ENCODE peak calls at places on chromosomes 11 and 22, in six cellular contexts. F, N, M, S, Z and O are unnamed samples.

GRCh38 chr11:116502641-116503061 is 270.1 kb downstream of the BUD13 start:
- DNase-seq in F (no peak), N (no peak), M (no peak), S (no peak), Z (no peak), O (no peak)

GRCh38 chr11:17865765-17866428 is 131.3 kb downstream of the KCNC1 start:
- DNase-seq in F (no peak), N (no peak), M (no peak), S (no peak), Z (no peak), O (no peak)

GRCh38 chr11:76560219-76560618 is 110.3 kb downstream of the LRRC32 start:
- DNase-seq in F (no peak), N (no peak), M (peak), S (no peak), Z (no peak), O (no peak)

GRCh38 chr11:33445761-33446161 is 188.6 kb downstream of the HIPK3 start:
- DNase-seq in F (no peak), N (peak), M (no peak), S (no peak), Z (no peak), O (peak)

GRCh38 chr11:116930177-116930576 is 92.8 kb upstream of the APOA1 start:
- DNase-seq in F (peak), N (peak), M (peak), S (peak), Z (no peak), O (peak)

GRCh38 chr11:109237636-109238035 is 184.4 kb upstream of the C11orf87 start:
- DNase-seq in F (no peak), N (peak), M (no peak), S (no peak), Z (no peak), O (no peak)

GRCh38 chr11:130313383-130314183 is 1.1 kb downstream of the ZBTB44 start:
- DNase-seq in F (no peak), N (peak), M (no peak), S (no peak), Z (no peak), O (peak)

GRCh38 chr11:133082851-133083488 is 449.3 kb downstream of the OPCML start:
- DNase-seq in F (peak), N (peak), M (peak), S (peak), Z (peak), O (peak)

GRCh38 chr11:95156916-95157568 is 67.4 kb downstream of the ENDOD1 start:
- DNase-seq in F (no peak), N (no peak), M (no peak), S (no peak), Z (no peak), O (no peak)

GRCh38 chr11:19827399-19828135 is 114.9 kb downstream of the NAV2 start:
- DNase-seq in F (no peak), N (no peak), M (no peak), S (no peak), Z (no peak), O (no peak)

DNA sequence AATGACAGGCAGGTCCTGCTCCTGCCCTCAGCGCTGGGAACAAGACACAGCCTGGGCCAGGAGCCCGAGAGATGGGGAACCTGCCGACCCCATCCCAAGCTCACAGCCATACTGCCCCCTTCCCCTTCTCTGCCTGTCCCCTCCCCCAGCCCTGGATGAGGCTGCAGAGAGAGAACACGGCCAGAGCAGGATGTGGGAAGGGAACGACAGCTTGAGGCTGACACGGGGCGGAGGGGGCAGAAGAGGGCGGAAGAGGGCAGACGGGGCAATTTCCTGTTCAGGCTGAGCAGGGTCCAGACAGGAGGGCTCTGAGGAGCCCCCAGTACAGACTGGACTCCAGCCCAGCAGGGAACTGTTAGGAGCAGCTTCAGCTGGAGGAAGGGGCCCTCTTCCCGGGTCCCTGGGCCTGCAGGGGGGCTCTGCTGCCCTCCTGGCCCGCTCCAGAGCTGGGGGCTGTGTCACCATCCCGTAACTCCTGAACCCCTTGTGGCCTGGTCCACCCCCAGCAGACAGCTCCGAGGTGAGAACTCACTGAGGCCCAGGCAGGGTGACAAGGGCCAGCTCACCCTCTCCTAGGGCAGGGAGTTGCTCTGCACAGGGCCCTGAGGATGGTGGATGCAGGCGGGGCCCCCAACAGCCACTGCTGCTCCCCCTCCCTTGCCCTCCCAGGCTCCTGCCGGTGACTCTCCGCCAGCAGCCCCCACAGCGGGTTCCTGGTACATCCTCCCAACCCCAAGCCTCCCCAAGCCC is 5.7 kb downstream of the CTSD start:
- DNase-seq in F (peak), N (no peak), M (peak), S (no peak), Z (no peak), O (no peak)
- H3K4me3 ChIP-seq in F (no peak), N (no peak), M (peak), S (no peak), Z (no peak), O (no peak)

GRCh38 chr22:49514656-49515055 is 313.0 kb downstream of the BRD1 start:
- DNase-seq in F (no peak), N (no peak), M (no peak), S (no peak), Z (no peak), O (no peak)

GRCh38 chr22:49517211-49517610 is 310.5 kb downstream of the BRD1 start:
- DNase-seq in F (no peak), N (no peak), M (no peak), S (no peak), Z (no peak), O (no peak)

GRCh38 chr22:49514211-49514610 is 313.5 kb downstream of the BRD1 start:
- DNase-seq in F (no peak), N (no peak), M (no peak), S (no peak), Z (no peak), O (no peak)

GRCh38 chr22:49513358-49513851 is 314.3 kb downstream of the BRD1 start:
- DNase-seq in F (no peak), N (no peak), M (no peak), S (no peak), Z (no peak), O (no peak)

DNA sequence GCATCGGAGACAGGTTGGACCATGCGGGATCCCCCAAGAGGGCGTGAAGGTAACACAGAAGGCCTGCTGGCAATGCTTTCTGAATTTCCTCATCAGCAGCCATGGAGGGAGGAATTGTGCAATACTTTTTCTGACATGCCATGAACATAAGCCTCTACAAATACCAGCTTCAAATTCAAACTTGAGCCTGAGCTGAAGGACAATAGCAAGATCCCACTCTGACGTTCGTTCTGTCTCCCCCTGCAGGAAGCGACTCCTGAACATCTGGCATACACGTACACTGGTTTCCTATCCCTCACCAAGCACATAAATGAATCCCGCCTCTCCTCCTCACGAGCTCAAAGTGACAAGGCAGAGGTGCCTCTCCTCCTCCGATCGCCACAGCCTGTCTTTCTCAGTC is 312.2 kb downstream of the BRD1 start:
- DNase-seq in F (no peak), N (no peak), M (no peak), S (peak), Z (no peak), O (no peak)
- TF ChIP-seq CTCF in F (no peak), N (no peak), M (no peak), S (peak), Z (no peak), O (no peak)

GRCh38 chr11:123562166-123562565 is 92.3 kb downstream of the SCN3B start:
- DNase-seq in F (no peak), N (no peak), M (no peak), S (no peak), Z (no peak), O (no peak)

GRCh38 chr11:123560001-123560400 is 94.4 kb downstream of the SCN3B start:
- DNase-seq in F (peak), N (peak), M (no peak), S (peak), Z (peak), O (peak)

GRCh38 chr11:123562829-123563228 is 91.6 kb downstream of the SCN3B start:
- DNase-seq in F (no peak), N (no peak), M (no peak), S (no peak), Z (no peak), O (no peak)

GRCh38 chr11:123559418-123559817 is 95.0 kb downstream of the SCN3B start:
- DNase-seq in F (no peak), N (peak), M (no peak), S (no peak), Z (no peak), O (no peak)

DNA sequence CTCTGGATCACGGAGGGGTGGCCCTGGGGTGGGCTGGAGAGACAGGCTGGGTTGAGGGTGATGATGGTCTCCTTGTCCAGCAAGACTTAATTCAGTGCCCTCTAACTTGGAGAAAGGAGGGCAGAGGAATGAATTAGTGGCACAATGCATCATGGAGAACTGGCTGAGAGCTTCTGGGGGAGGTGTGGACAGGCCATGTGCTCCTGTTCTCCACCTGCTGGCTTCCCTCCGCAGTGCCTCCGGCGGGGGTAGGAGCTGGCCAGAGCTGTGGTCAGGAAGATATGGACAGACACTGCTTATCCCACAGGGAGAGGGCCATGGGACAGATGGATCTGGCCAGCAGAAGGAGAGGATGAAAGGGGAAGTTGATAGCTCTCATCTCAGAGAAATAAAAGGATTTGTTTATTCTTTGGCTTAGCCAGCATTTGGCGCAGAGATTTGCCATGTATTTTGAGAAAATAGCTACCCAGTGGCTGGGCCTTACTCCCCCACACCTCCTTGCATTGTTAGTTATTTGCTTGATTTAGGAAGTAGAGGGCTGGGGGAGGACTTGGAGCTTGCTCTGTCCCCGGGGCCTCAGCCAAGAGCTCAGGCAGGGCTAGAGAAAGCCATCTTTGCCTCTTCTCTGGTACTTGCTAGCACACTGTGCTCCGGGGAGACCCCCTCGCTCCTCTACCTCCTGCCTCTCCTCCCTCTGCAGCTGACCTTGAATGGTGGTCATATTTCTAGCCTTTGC is 93.2 kb downstream of the SCN3B start:
- DNase-seq in F (no peak), N (peak), M (no peak), S (peak), Z (peak), O (peak)
- H3K4me3 ChIP-seq in F (no peak), N (no peak), M (peak), S (no peak), Z (peak), O (no peak)

DNA sequence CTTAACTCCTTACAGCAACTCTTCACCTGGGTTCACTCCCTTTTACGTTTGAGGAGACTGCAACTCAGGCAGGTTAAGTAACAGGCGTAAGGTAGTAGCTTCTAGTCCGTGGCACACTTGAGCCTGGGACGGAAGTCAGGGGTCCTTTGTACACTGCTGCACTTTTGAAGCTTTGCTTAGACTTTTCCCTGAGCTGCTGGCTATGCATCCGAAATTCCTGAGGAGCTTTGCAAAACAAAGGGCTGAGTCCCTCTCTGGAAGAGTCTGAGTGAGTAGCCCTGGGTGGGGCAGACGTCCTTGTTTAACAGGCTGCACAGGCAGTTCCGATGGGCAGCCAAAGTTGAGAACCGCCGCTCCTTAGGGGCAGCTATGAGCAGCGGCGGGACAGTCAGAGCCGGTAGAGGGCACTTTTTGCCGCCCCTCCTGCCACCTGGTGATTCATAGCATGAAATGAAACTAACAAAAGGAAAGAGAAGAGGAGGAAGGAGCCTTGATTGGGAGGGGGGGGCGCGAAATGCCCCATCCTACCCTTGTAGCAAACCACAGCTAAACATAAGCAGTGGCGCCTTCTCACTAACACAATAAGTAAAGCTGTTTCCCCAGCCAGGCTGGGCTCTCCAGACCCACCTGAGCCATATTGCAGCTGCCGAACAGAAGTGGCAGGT is 1.4 kb downstream of the TMEM109 start:
- DNase-seq in F (peak), N (peak), M (peak), S (peak), Z (no peak), O (peak)
- TF ChIP-seq CTCF in F (no peak), N (peak), M (peak), S (peak), Z (peak), O (peak)

GRCh38 chr11:61554172-61554988 is 26.5 kb downstream of the SYT7 start:
- DNase-seq in F (no peak), N (no peak), M (no peak), S (no peak), Z (no peak), O (no peak)

GRCh38 chr11:61555051-61555969 is 25.6 kb downstream of the SYT7 start:
- DNase-seq in F (no peak), N (no peak), M (no peak), S (peak), Z (no peak), O (no peak)

GRCh38 chr11:61556621-61557020 is 24.3 kb downstream of the SYT7 start:
- DNase-seq in F (no peak), N (no peak), M (no peak), S (no peak), Z (no peak), O (no peak)

GRCh38 chr11:61553373-61554171 is 27.3 kb downstream of the SYT7 start:
- DNase-seq in F (no peak), N (no peak), M (no peak), S (peak), Z (no peak), O (no peak)

DNA sequence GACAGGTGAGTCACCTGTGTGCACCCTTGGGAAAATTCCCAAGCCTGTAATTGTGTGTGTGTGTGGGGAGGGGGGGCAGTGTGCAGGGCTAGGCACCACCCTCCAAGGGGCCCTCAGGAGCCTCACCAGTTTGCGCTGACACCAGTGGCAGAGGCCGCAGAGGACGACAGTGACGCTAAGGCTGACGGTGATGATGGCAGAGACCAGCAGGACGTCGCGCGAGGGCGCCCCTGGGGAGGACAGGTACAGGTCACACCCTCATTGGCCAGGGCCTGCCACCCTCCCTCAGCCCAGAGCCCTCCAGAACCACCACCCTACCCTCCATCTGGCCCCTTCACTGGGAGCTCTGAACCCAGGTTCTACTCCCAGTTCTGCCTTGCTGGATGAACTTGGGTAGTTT is 24.9 kb downstream of the SYT7 start:
- DNase-seq in F (no peak), N (no peak), M (no peak), S (no peak), Z (no peak), O (no peak)
- H3K4me3 ChIP-seq in F (no peak), N (no peak), M (no peak), S (no peak), Z (peak), O (no peak)

GRCh38 chr11:14300661-14301304 is 58.2 kb downstream of the RRAS2 start:
- DNase-seq in F (peak), N (peak), M (peak), S (peak), Z (peak), O (peak)
- TF ChIP-seq CTCF in F (peak), N (peak), M (peak), S (peak), Z (peak), O (peak)

GRCh38 chr22:45997077-45997774 is 20.3 kb upstream of the WNT7B start:
- DNase-seq in F (peak), N (peak), M (peak), S (peak), Z (peak), O (peak)

GRCh38 chr22:45994516-45995404 is 17.8 kb upstream of the WNT7B start:
- DNase-seq in F (peak), N (peak), M (peak), S (peak), Z (peak), O (peak)

GRCh38 chr22:45995405-45996101 is 18.6 kb upstream of the WNT7B start:
- DNase-seq in F (no peak), N (no peak), M (no peak), S (no peak), Z (no peak), O (no peak)

GRCh38 chr22:45997775-45998637 is 21.0 kb upstream of the WNT7B start:
- DNase-seq in F (peak), N (no peak), M (no peak), S (no peak), Z (peak), O (no peak)

DNA sequence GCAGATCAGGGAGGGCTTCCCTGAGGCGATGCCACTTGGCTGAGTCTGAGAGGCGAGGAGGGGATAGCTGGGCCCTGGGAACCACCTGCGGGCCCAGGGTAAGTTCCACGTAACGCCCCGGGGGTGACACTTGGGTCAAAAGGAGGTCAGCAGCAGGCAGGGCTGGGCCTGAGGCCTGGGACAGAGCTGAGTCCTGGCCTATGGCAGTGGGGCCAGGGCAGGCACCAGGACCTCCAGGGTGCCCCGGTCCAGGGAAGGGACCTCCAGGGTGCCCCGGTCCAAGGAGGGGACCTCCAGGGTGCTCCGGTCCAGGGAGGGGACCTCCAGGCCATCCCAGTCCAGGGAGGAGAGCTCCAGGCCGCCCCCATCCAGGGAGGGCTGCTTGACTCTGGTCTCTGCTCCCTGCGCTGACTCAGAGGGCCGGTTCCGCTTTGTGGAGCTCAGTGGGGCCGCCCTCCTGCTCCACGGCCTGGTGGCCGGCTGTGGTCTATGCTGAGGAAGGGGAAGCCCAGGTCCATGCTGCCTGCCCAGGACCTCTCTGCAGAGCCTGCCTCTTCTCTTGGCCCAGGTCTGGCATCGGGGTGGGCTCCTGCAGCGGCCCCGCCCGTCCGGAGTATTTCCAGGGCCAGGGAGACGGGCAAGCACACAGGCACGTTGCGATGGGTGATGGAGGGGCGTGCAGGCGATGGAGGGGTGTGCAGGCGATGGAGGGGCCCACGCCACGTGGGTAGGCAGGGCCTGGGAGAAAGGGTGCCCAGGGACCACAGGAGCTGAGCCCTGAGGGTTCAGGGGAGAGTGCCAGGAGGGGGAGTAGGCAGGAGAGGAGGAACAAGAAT is 19.5 kb upstream of the WNT7B start:
- DNase-seq in F (peak), N (peak), M (no peak), S (no peak), Z (no peak), O (peak)
- H3K4me3 ChIP-seq in F (peak), N (no peak), M (no peak), S (no peak), Z (no peak), O (no peak)

DNA sequence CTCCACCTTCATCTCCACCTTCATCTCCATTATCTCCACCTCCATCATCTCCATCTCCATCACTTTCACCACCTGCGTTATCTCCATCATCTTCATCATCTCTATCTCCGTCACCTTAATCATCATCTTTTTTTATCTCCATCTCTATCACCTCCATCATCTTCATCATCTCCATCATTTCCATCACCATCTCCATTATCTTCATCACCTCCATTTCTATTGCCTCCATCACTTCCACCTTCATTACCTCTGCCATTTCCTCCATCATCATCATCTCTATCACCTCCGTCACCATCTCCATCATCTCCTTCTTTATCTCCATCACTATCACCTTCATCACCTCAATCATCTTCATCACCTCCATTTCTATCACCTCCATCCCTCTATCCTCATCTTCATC is 573.5 kb downstream of the TBC1D22A start:
- DNase-seq in F (no peak), N (no peak), M (no peak), S (no peak), Z (no peak), O (no peak)
- TF ChIP-seq CTCF in F (no peak), N (no peak), M (no peak), S (no peak), Z (no peak), O (no peak)